ENCODE peak calls at places on chromosomes 11 and 22, in eight cellular contexts. B is A549, O is neural progenitor cell, C is cardiac muscle cell, G is endothelial cell of umbilical vein, Q is endothelial cell, R is fibroblast of the aortic adventitia, W is neural crest cell. J is an unnamed sample.

GRCh38 chr22:23182289-23183106 is 2.2 kb downstream of the BCR start:
- DNase-seq in Q (no peak), G (peak; percentile 68), C (no peak), W (no peak), B (no peak), R (no peak), O (peak; percentile 50), J (no peak)

GRCh38 chr22:37484115-37485005 is 1.8 kb downstream of the MFNG start:
- DNase-seq in G (peak; percentile 88), R (no peak), W (no peak), B (no peak), Q (peak; percentile 37), C (no peak), O (peak; percentile 71), J (no peak)

GRCh38 chr22:25760848-25761595 is 19.0 kb downstream of the MYO18B start:
- DNase-seq in W (no peak), G (no peak), O (no peak), C (no peak), B (no peak), R (no peak), Q (no peak), J (no peak)

GRCh38 chr11:46886211-46886610 is 32.1 kb downstream of the LRP4 start:
- DNase-seq in G (no peak), R (no peak), B (no peak), C (no peak), W (no peak), O (no peak), Q (no peak), J (no peak)

GRCh38 chr11:132123854-132124835 is 753.7 kb downstream of the NTM start:
- DNase-seq in Q (no peak), R (no peak), B (no peak), C (no peak), W (no peak), G (no peak), O (no peak), J (no peak)

GRCh38 chr11:65651589-65652510 is 10.9 kb downstream of the RELA start:
- DNase-seq in O (no peak), C (peak; percentile 48), G (no peak), R (peak; percentile 46), B (no peak), Q (no peak), W (no peak), J (no peak)

GRCh38 chr22:19875061-19875530 is 20.4 kb upstream of the GNB1L start:
- DNase-seq in Q (no peak), G (no peak), R (no peak), C (no peak), W (no peak), B (no peak), O (no peak), J (no peak)

GRCh38 chr11:102111011-102111786 is 952 bp downstream of the YAP1 start:
- DNase-seq in W (peak; percentile 86), O (peak; percentile 93), Q (peak; percentile 89), C (peak; percentile 96), R (peak; percentile 77), B (peak; percentile 69), G (peak; percentile 77), J (no peak)

GRCh38 chr11:29809121-29809520 is 207.7 kb downstream of the KCNA4 start:
- DNase-seq in R (no peak), C (peak; percentile 10), O (no peak), B (no peak), G (no peak), Q (no peak), W (no peak), J (no peak)

GRCh38 chr11:8249482-8249881 is 14.2 kb downstream of the LMO1 start:
- DNase-seq in W (no peak), O (no peak), Q (no peak), G (no peak), B (no peak), C (no peak), R (no peak), J (no peak)

DNA sequence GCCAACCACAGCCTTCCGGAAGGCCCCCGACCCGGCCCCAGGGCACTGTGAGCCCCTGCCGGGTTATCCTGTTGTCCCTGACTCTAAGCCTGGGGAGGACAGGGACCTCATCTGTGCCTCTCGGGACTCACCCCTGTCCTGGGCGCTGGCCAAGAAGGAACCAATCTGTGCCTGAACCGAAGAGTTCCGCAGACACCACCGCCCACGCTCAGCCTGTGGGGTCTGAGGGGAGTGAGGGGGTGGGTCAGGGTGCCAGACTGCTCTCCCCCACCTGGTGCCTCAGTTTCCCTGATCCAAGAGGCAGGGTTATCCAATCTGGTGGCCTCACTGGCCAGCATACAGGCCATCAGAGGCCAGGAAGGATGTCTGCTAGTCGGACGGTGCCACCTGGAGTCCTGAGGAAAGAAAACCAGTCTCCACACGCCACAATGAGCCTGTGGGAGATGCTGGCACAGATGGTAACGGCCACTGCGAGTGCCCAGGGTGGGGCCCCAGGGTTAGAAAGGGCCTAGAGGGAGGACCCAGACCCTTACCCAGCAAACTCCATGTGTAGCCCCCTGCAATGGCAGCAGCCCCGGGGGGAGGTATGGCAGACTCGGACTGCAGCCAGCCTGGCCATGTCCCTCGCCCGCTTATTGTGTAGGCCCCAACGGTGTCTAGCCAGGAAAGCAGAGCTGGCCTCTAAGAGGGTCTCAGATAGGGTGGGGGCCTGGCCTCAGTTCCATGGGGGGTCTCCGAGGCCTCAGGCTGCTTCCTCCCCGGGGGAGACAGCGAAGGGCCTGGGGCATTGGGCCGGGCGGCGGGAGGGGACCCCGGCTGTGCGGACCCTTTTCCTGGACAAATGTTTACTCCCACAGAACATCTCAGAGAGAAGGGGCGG is 827 bp upstream of the TNNT3 start:
- DNase-seq in R (no peak), O (no peak), Q (no peak), W (no peak), G (no peak), B (no peak), C (no peak), J (no peak)
- TF ChIP-seq CTCF in R (no peak), O (no peak), Q (no peak), W (no peak), G (no peak), B (no peak), C (no peak), J (no peak)

GRCh38 chr11:116501728-116502127 is 271.1 kb downstream of the BUD13 start:
- DNase-seq in W (no peak), R (no peak), B (no peak), O (no peak), C (no peak), Q (no peak), G (no peak), J (no peak)

GRCh38 chr11:116500002-116500832 is 272.6 kb downstream of the BUD13 start:
- DNase-seq in W (no peak), C (no peak), B (no peak), R (no peak), O (no peak), G (no peak), Q (no peak), J (no peak)

GRCh38 chr11:116500833-116501622 is 271.8 kb downstream of the BUD13 start:
- DNase-seq in G (no peak), Q (no peak), C (no peak), O (peak; percentile 82), W (no peak), B (no peak), R (no peak), J (peak; percentile 57)

GRCh38 chr11:116498161-116498560 is 274.6 kb downstream of the BUD13 start:
- DNase-seq in R (no peak), B (no peak), O (no peak), G (no peak), W (no peak), Q (no peak), C (no peak), J (no peak)

DNA sequence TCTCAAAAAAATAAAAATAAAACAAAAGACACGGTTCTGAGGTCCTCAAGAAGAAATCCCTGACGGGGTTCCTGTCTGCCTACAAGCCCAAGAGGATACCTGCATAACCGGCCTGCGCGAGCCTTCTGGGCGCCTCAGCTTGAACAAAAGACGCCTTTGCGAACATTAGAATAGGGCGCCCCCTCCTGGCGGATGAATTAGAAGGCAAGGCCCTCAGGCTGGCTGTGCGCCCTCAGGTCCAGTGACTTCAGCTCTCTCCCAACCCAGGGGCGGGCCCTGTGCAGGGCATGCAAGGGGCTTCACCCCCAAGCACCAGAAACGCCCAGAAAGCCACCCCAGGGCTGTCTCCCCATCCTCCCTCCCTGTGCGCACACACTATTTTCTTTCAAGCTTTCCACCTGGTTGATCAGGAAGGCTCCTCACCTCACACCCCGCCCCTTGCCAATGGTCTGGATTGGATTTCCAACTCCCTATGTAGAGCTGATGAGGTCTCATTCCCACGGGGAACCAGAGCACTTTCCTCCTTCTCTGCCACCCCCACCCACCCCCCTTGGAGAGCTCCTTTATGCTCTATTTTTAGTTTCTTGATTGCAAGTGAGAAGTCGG is 273.3 kb downstream of the BUD13 start:
- DNase-seq in G (peak; percentile 73), Q (peak; percentile 95), B (peak; percentile 27), R (peak; percentile 68), W (peak; percentile 94), C (peak; percentile 72), O (peak; percentile 95), J (no peak)
- TF ChIP-seq CTCF in G (peak; percentile 84), Q (peak; percentile 93), B (peak; percentile 38), R (peak; percentile 65), W (peak; percentile 80), C (peak; percentile 70), O (peak; percentile 89), J (peak; percentile 85)

GRCh38 chr11:1231396-1232327 is 8.8 kb downstream of the MUC5B start:
- DNase-seq in C (no peak), R (no peak), G (no peak), W (no peak), B (no peak), O (no peak), Q (peak; percentile 3), J (peak; percentile 9)

GRCh38 chr11:1230121-1230455 is 7.2 kb downstream of the MUC5B start:
- DNase-seq in R (no peak), O (no peak), Q (no peak), B (no peak), C (no peak), G (no peak), W (no peak), J (no peak)

GRCh38 chr11:1229471-1230120 is 6.7 kb downstream of the MUC5B start:
- DNase-seq in R (no peak), O (no peak), G (no peak), C (no peak), B (no peak), Q (no peak), W (no peak), J (no peak)

GRCh38 chr11:1228921-1229451 is 6.1 kb downstream of the MUC5B start:
- DNase-seq in O (no peak), G (no peak), W (no peak), C (no peak), B (no peak), R (no peak), Q (no peak), J (no peak)

GRCh38 chr11:1230456-1231395 is 7.9 kb downstream of the MUC5B start:
- DNase-seq in C (no peak), G (no peak), R (no peak), B (no peak), O (no peak), Q (no peak), W (no peak), J (peak; percentile 6)
- TF ChIP-seq CTCF in C (no peak), G (no peak), R (no peak), B (no peak), O (no peak), Q (no peak), W (no peak), J (no peak)

DNA sequence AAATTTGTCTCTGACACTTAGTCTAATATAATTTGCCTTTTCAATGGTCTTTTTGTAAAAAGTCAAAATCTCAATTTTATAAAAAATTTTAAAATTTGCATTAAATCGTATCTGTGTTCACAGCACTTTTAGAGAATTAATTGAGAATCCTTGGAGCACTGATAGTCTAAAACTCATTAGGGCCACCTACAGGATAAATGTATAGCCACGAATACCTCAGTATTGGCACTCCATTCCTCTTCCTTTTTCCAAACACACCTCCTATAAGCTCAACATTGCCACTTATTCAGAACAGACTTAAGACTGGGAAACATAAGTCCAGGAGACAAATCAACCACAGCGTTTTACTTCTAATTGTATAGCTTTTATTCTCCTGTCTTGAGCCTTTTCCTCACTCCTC is 776.0 kb upstream of the ARHGAP42 start:
- DNase-seq in Q (no peak), C (no peak), B (no peak), O (peak; percentile 17), G (no peak), W (no peak), R (no peak), J (no peak)
- TF ChIP-seq CTCF in Q (no peak), C (no peak), B (no peak), O (peak; percentile 49), G (no peak), W (peak; percentile 21), R (no peak), J (peak; percentile 8)

J was measured in D721Med.